ENCODE peak calls at places on chromosomes 12 and 14, in six cellular contexts. T is H1, E is IMR-90, K is H9, C is mesendoderm, I is trophoblast cell. Y is an unnamed sample.

GRCh38 chr14:74612346-74613021 is 447 bp upstream of the LTBP2 start:
- DNase-seq in T (peak; percentile 51), E (peak; percentile 72), K (peak; percentile 88), C (peak; percentile 91), I (peak; percentile 64), Y (peak; percentile 80)

GRCh38 chr14:68688872-68689371 is 103.9 kb downstream of the ZFP36L1 start:
- DNase-seq in T (no peak), E (peak; percentile 76), K (no peak), C (no peak), I (no peak), Y (peak; percentile 23)

GRCh38 chr12:83660727-83661126 is 974.0 kb downstream of the TMTC2 start:
- DNase-seq in T (no peak), E (no peak), K (no peak), C (no peak), I (no peak), Y (no peak)

GRCh38 chr14:99790978-99791376 is 2.2 kb upstream of the EML1 start:
- DNase-seq in T (no peak), E (no peak), K (no peak), C (no peak), I (no peak), Y (no peak)

GRCh38 chr12:64252708-64253107 is 30.6 kb upstream of the KICS2 start:
- DNase-seq in T (no peak), E (peak; percentile 61), K (no peak), C (no peak), I (no peak), Y (no peak)

GRCh38 chr14:24816011-24816928 is 182.3 kb upstream of the GZMB start:
- DNase-seq in T (no peak), E (peak; percentile 37), K (no peak), C (no peak), I (no peak), Y (no peak)

GRCh38 chr12:14059538-14059937 is 78.1 kb upstream of the GRIN2B start:
- DNase-seq in T (no peak), E (no peak), K (no peak), C (peak; percentile 52), I (no peak), Y (no peak)

GRCh38 chr14:73743431-73743931 is 29.3 kb upstream of the PNMA1 start:
- DNase-seq in T (no peak), E (no peak), K (peak; percentile 18), C (no peak), I (no peak), Y (no peak)

GRCh38 chr12:110179291-110179690 is 55.1 kb downstream of the IFT81 start:
- DNase-seq in T (no peak), E (peak; percentile 69), K (no peak), C (no peak), I (peak; percentile 71), Y (no peak)

GRCh38 chr12:2633825-2634200 is 161.0 kb upstream of the FKBP4 start:
- DNase-seq in T (no peak), E (no peak), K (no peak), C (no peak), I (no peak), Y (no peak)

GRCh38 chr12:31342314-31342713 is 16.4 kb upstream of the SINHCAF start:
- DNase-seq in T (no peak), E (no peak), K (no peak), C (no peak), I (no peak), Y (no peak)

GRCh38 chr14:50383618-50384225 is 13.0 kb downstream of the CDKL1 start:
- DNase-seq in T (no peak), E (no peak), K (no peak), C (peak; percentile 43), I (no peak), Y (no peak)

GRCh38 chr12:8629486-8630033 is 16.9 kb upstream of the AICDA start:
- DNase-seq in T (no peak), E (no peak), K (no peak), C (no peak), I (peak; percentile 87), Y (no peak)

GRCh38 chr14:88234442-88234841 is 88.6 kb downstream of the KCNK10 start:
- DNase-seq in T (no peak), E (no peak), K (no peak), C (peak; percentile 15), I (no peak), Y (no peak)

GRCh38 chr14:21861153-21861552 is 187.5 kb upstream of the OR4E1 start:
- DNase-seq in T (no peak), E (no peak), K (no peak), C (no peak), I (no peak), Y (no peak)

GRCh38 chr14:72664651-72665050 is 229.2 kb downstream of the DPF3 start:
- DNase-seq in T (no peak), E (no peak), K (no peak), C (no peak), I (peak; percentile 21), Y (no peak)

DNA sequence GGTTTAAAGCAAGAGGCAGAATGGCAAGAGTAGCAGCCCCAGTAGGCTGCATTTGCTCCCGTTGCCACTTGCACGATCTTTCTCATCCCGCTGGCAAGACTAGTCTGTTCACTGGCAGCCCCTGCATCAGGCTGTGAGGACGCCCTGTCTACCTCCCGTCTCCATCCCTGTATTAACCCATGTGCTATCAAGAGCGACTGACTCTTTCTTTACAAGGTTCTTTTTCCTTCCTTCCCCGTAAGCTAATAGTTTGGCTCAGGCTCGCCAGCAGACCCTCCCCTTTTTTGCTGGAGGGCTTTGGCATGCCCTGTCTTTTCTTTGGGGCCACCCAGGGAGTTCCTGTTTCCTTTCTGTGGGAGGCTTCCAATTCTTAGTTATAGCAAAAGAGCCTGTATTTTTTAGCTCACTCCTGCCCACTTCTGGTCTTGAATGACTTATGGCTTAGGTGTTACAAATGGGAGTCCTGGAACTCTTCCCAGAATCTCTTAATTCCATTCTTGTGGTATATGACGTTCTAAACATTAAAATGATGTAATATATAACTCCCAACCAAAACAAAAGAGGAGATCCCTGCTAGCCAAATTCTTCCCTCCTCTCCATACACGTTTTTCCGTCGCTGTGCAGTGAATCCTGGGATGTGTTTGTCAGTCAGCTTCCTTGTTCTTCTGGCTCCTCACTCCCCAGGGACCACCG is 149.0 kb downstream of the PRKCH start:
- DNase-seq in T (no peak), E (peak; percentile 98), K (peak; percentile 63), C (peak; percentile 74), I (no peak), Y (peak; percentile 23)
- H3K23ac ChIP-seq in T (no peak overlapping the region), E (peak overlapping the region; percentile 57), K (no peak overlapping the region), C (no peak overlapping the region), I (no peak overlapping the region), Y (no peak overlapping the region)

DNA sequence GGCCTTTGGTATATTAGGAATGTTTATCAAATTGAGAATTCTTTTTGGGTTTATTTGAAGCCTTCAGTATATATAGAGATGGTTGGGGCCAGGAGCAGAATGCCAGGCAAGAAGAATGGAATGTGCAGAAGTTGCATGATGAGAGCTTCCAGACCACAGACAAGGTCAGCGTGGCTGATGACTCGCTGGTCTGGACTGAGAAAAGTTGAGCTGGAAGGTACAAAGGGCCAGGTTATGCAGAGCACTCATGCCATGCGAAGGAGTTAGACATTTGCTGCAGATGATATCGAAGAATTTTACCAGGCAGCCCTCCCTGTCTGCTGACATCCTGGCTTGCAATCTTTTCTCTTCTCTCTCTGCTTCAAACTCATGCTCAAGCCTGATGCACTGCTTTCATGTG is 196.2 kb upstream of the ARHGAP5 start:
- DNase-seq in T (no peak), E (peak; percentile 90), K (no peak), C (peak; percentile 73), I (peak; percentile 45), Y (no peak)
- H2BK120ac ChIP-seq in T (no peak overlapping the region), E (peak overlapping the region; percentile 89), K (no peak overlapping the region), C (no peak overlapping the region), I (no peak overlapping the region), Y (no peak overlapping the region)

GRCh38 chr12:131928080-131928764 is 854 bp upstream of the PUS1 start:
- DNase-seq in T (no peak), E (peak; percentile 30), K (peak; percentile 58), C (peak; percentile 70), I (no peak), Y (no peak)

GRCh38 chr12:131928765-131929529 is at the start of gene PUS1:
- DNase-seq in T (peak; percentile 79), E (peak; percentile 91), K (peak; percentile 97), C (peak; percentile 97), I (peak; percentile 88), Y (peak; percentile 92)

GRCh38 chr12:131927110-131928079 is 1.7 kb upstream of the PUS1 start:
- DNase-seq in T (no peak), E (no peak), K (peak; percentile 70), C (peak; percentile 20), I (no peak), Y (no peak)

GRCh38 chr12:131930510-131930909 is 1.4 kb downstream of the PUS1 start:
- DNase-seq in T (no peak), E (no peak), K (no peak), C (no peak), I (no peak), Y (no peak)

DNA sequence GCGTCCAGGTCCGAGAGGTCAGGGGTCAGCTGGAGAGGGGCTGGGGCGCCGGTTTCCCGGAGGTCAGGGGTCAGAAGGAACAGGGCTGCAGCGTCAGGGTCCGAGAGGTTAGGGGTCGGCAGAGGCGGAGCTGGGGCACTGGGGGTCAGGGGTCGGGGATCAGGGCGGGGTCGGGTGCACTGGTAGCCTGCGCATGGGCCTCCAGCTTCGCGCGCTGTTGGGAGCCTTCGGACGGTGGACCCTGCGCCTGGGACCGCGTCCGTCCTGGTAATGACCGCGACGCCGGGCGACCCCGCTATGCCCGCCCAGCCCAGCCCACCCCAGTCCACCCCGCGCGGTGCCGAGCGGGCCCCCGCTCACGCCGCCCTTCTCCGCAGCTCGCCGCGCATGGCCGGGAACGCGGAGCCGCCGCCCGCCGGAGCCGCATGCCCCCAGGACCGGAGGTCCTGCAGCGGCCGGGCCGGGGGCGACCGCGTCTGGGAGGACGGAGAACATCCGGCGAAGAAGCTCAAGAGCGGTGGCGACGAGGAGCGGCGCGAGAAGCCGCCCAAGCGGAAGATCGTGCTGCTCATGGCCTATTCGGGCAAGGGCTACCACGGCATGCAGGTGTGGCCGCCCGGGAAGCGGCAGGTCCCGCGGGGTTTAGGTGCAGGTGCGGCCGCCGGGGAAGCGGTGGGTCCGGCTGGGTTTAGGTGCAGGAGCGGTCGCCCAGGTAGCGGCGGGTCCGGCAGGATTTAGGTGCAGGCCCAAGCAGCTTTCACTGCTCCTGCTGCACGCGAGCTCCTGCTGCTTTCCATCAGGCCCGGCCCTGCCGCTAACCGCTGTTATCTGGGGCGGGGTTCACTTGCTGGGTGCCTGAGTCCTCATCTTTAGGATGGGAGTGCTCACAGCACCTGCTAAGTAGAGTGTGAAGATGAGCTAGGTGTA is 717 bp downstream of the PUS1 start:
- DNase-seq in T (no peak), E (peak; percentile 10), K (peak; percentile 53), C (peak; percentile 42), I (no peak), Y (no peak)
- H2BK5ac ChIP-seq in T (peak overlapping the region; percentile 71), E (no peak overlapping the region), K (no peak overlapping the region), C (no peak overlapping the region), I (peak overlapping the region; percentile 45), Y (no peak overlapping the region)

DNA sequence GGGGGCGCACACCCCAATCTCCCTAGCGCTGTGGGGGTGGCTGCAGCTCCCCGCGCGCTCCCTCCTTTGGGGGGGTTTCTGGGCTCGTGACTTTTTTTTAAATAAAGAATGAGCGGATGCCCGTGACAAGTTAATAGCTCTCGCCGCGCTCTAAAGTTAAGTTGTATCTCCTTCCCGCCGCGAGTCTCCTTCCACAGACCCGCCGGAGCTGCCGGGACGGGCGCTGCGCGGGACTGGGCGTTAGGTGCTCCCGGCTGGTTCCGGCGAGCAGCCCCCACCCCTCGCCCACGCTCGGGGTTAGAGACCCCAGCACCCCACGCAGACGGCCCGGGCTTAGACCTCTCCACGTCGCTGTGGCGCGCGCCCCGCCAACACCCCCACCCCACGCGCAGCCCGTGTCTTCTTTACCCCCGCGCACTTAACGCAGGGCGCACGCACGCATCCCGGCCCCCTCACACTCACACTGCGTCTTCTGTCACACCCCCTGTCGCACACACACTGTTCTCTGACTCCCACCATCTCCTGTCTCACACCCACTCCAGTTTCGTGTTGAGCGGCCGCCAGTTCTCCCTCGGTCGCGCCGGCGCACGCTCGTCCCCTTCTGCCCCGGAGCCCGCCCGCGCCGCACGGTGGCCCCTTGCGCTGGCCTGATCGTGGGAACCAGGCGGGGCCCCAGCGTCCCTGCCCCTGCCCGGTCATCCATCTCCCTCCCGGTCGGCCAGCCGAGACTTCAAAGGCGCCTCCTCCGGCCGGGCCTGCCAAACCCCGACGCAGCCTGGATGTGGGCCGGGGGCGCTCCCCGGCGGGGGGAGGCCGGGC is 82.4 kb upstream of the HMGA2 start:
- DNase-seq in T (no peak), E (peak; percentile 51), K (peak; percentile 87), C (peak; percentile 89), I (no peak), Y (peak; percentile 79)
- H3K23ac ChIP-seq in T (no peak overlapping the region), E (peak overlapping the region; percentile 90), K (no peak overlapping the region), C (no peak overlapping the region), I (no peak overlapping the region), Y (peak overlapping the region; percentile 95)

Y was measured in neuronal stem cell.